ENCODE peak calls at places on chromosomes 16 and 17, in seven cellular contexts. One of them, this sample, is unnamed.

GRCh38 chr16:82832861-82833260 is 206.1 kb downstream of the CDH13 start:
- DNase-seq in tibial nerve: no peak
- DNase-seq in stomach: no peak
- DNase-seq in A549: no peak
- DNase-seq in ovary: no peak
- DNase-seq in sigmoid colon: no peak
- DNase-seq in SK-N-SH: no peak
- DNase-seq in this sample: no peak

GRCh38 chr17:1055751-1056645 is 59.1 kb downstream of the TIMM22 start:
- DNase-seq in tibial nerve: peak; percentile 54
- DNase-seq in stomach: peak; percentile 63
- DNase-seq in A549: peak; percentile 88
- DNase-seq in ovary: peak; percentile 71
- DNase-seq in sigmoid colon: peak; percentile 85
- DNase-seq in SK-N-SH: peak; percentile 90
- DNase-seq in this sample: peak; percentile 41

GRCh38 chr17:35617505-35617904 is 30.4 kb downstream of the AP2B1 start:
- DNase-seq in tibial nerve: no peak
- DNase-seq in stomach: no peak
- DNase-seq in A549: no peak
- DNase-seq in ovary: no peak
- DNase-seq in sigmoid colon: no peak
- DNase-seq in SK-N-SH: no peak
- DNase-seq in this sample: no peak

GRCh38 chr17:55720917-55721836 is 1.5 kb downstream of the TMEM100 start:
- DNase-seq in tibial nerve: no peak
- DNase-seq in stomach: no peak
- DNase-seq in A549: no peak
- DNase-seq in ovary: no peak
- DNase-seq in sigmoid colon: no peak
- DNase-seq in SK-N-SH: no peak
- DNase-seq in this sample: no peak

GRCh38 chr16:23240994-23241393 is 58.4 kb downstream of the SCNN1G start:
- DNase-seq in tibial nerve: no peak
- DNase-seq in stomach: no peak
- DNase-seq in A549: no peak
- DNase-seq in ovary: no peak
- DNase-seq in sigmoid colon: no peak
- DNase-seq in SK-N-SH: no peak
- DNase-seq in this sample: no peak

GRCh38 chr16:50635505-50636392 is 45.4 kb downstream of the SNX20 start:
- DNase-seq in tibial nerve: no peak
- DNase-seq in stomach: no peak
- DNase-seq in A549: no peak
- DNase-seq in ovary: no peak
- DNase-seq in sigmoid colon: no peak
- DNase-seq in SK-N-SH: peak; percentile 53
- DNase-seq in this sample: no peak

GRCh38 chr17:10062757-10063385 is 135.5 kb downstream of the GAS7 start:
- DNase-seq in tibial nerve: no peak
- DNase-seq in stomach: no peak
- DNase-seq in A549: no peak
- DNase-seq in ovary: no peak
- DNase-seq in sigmoid colon: peak; percentile 59
- DNase-seq in SK-N-SH: no peak
- DNase-seq in this sample: no peak

GRCh38 chr16:11447272-11447671 is 102.0 kb downstream of the RMI2 start:
- DNase-seq in tibial nerve: no peak
- DNase-seq in stomach: no peak
- DNase-seq in A549: no peak
- DNase-seq in ovary: no peak
- DNase-seq in sigmoid colon: no peak
- DNase-seq in SK-N-SH: no peak
- DNase-seq in this sample: no peak

GRCh38 chr17:48618366-48618896 is 3.3 kb upstream of the HOXB8 start:
- DNase-seq in tibial nerve: peak; percentile 83
- DNase-seq in stomach: peak; percentile 91
- DNase-seq in A549: peak; percentile 97
- DNase-seq in ovary: peak; percentile 88
- DNase-seq in sigmoid colon: peak; percentile 95
- DNase-seq in SK-N-SH: peak; percentile 98
- DNase-seq in this sample: peak; percentile 94

GRCh38 chr17:43791589-43791988 is 11.4 kb downstream of the CFAP97D1 start:
- DNase-seq in tibial nerve: no peak
- DNase-seq in stomach: no peak
- DNase-seq in A549: no peak
- DNase-seq in ovary: no peak
- DNase-seq in sigmoid colon: no peak
- DNase-seq in SK-N-SH: peak; percentile 55
- DNase-seq in this sample: no peak

GRCh38 chr16:74735162-74735452 is 34.4 kb upstream of the MLKL start:
- DNase-seq in tibial nerve: no peak
- DNase-seq in stomach: no peak
- DNase-seq in A549: no peak
- DNase-seq in ovary: no peak
- DNase-seq in sigmoid colon: no peak
- DNase-seq in SK-N-SH: no peak
- DNase-seq in this sample: no peak

GRCh38 chr17:75008373-75008772 is 4.1 kb upstream of the MRPL58 start:
- DNase-seq in tibial nerve: no peak
- DNase-seq in stomach: no peak
- DNase-seq in A549: no peak
- DNase-seq in ovary: no peak
- DNase-seq in sigmoid colon: no peak
- DNase-seq in SK-N-SH: no peak
- DNase-seq in this sample: no peak

GRCh38 chr16:5907544-5907943 is 809.9 kb upstream of the EEF2KMT start:
- DNase-seq in tibial nerve: no peak
- DNase-seq in stomach: no peak
- DNase-seq in A549: no peak
- DNase-seq in ovary: no peak
- DNase-seq in sigmoid colon: no peak
- DNase-seq in SK-N-SH: no peak
- DNase-seq in this sample: no peak

GRCh38 chr17:29237476-29238132 is 9.1 kb upstream of the CRYBA1 start:
- DNase-seq in tibial nerve: no peak
- DNase-seq in stomach: no peak
- DNase-seq in A549: no peak
- DNase-seq in ovary: no peak
- DNase-seq in sigmoid colon: no peak
- DNase-seq in SK-N-SH: no peak
- DNase-seq in this sample: no peak

GRCh38 chr17:43906951-43907424 is 348 bp downstream of the MPP2 start:
- DNase-seq in tibial nerve: no peak
- DNase-seq in stomach: no peak
- DNase-seq in A549: no peak
- DNase-seq in ovary: peak; percentile 53
- DNase-seq in sigmoid colon: peak; percentile 70
- DNase-seq in SK-N-SH: no peak
- DNase-seq in this sample: no peak

GRCh38 chr16:57548424-57548823 is 6.0 kb downstream of the ADGRG5 start:
- DNase-seq in tibial nerve: no peak
- DNase-seq in stomach: no peak
- DNase-seq in A549: no peak
- DNase-seq in ovary: no peak
- DNase-seq in sigmoid colon: no peak
- DNase-seq in SK-N-SH: no peak
- DNase-seq in this sample: no peak

GRCh38 chr16:57541754-57542435 is 548 bp upstream of the ADGRG5 start:
- DNase-seq in tibial nerve: no peak
- DNase-seq in stomach: no peak
- DNase-seq in A549: no peak
- DNase-seq in ovary: no peak
- DNase-seq in sigmoid colon: no peak
- DNase-seq in SK-N-SH: no peak
- DNase-seq in this sample: no peak

GRCh38 chr16:57540387-57540786 is 2.1 kb upstream of the ADGRG5 start:
- DNase-seq in tibial nerve: no peak
- DNase-seq in stomach: peak; percentile 14
- DNase-seq in A549: no peak
- DNase-seq in ovary: no peak
- DNase-seq in sigmoid colon: no peak
- DNase-seq in SK-N-SH: no peak
- DNase-seq in this sample: no peak

GRCh38 chr16:57540906-57541753 is 1.3 kb upstream of the ADGRG5 start:
- DNase-seq in tibial nerve: no peak
- DNase-seq in stomach: peak; percentile 25
- DNase-seq in A549: no peak
- DNase-seq in ovary: no peak
- DNase-seq in sigmoid colon: no peak
- DNase-seq in SK-N-SH: peak; percentile 10
- DNase-seq in this sample: no peak

GRCh38 chr16:57544129-57544653 is 1.7 kb downstream of the ADGRG5 start:
- DNase-seq in tibial nerve: no peak
- DNase-seq in stomach: no peak
- DNase-seq in A549: no peak
- DNase-seq in ovary: no peak
- DNase-seq in sigmoid colon: no peak
- DNase-seq in SK-N-SH: no peak
- DNase-seq in this sample: peak; percentile 57
- H3K4me1 ChIP-seq in tibial nerve: no peaks in the 10 kb centered on the region
- H3K4me1 ChIP-seq in stomach: no peaks in the 10 kb centered on the region
- H3K4me1 ChIP-seq in A549: no peaks in the 10 kb centered on the region
- H3K4me1 ChIP-seq in ovary: no peaks in the 10 kb centered on the region
- H3K4me1 ChIP-seq in sigmoid colon: no peaks in the 10 kb centered on the region
- H3K4me1 ChIP-seq in SK-N-SH: no peaks in the 10 kb centered on the region
- H3K4me1 ChIP-seq in this sample: no peaks in the 10 kb centered on the region

GRCh38 chr16:68608330-68608729 is 36.8 kb upstream of the CDH3 start:
- DNase-seq in tibial nerve: no peak
- DNase-seq in stomach: no peak
- DNase-seq in A549: no peak
- DNase-seq in ovary: no peak
- DNase-seq in sigmoid colon: no peak
- DNase-seq in SK-N-SH: no peak
- DNase-seq in this sample: no peak
- TF ChIP-seq EP300 in tibial nerve: no peak
- TF ChIP-seq EP300 in stomach: no peak
- TF ChIP-seq EP300 in A549: no peak
- TF ChIP-seq EP300 in ovary: no peak
- TF ChIP-seq EP300 in sigmoid colon: no peak
- TF ChIP-seq EP300 in SK-N-SH: no peak
- TF ChIP-seq EP300 in this sample: no peak

DNA sequence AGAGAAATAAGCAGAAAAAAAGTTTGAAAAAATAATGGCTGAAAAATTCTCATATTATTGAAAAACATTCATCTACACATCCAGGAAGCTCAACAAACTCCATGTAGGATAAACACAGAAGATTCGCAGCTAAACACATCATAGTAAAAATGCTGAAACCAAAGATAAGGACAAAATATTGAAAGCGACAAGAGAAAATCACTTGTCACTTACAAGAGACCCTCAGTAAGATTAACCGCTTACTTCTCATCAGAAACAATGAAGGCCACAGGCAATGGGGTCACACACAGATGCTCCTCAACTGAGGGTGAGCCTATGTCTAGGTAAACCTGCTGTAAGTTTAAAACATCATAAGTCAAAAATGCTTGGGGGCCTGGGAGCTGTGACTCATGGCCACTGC is 38.1 kb upstream of the METRNL start:
- DNase-seq in tibial nerve: no peak
- DNase-seq in stomach: no peak
- DNase-seq in A549: no peak
- DNase-seq in ovary: no peak
- DNase-seq in sigmoid colon: no peak
- DNase-seq in SK-N-SH: peak; percentile 26
- DNase-seq in this sample: no peak
- H3K4me1 ChIP-seq in tibial nerve: no peaks in the 10 kb centered on the region
- H3K4me1 ChIP-seq in stomach: no peaks in the 10 kb centered on the region
- H3K4me1 ChIP-seq in A549: no peaks in the 10 kb centered on the region
- H3K4me1 ChIP-seq in ovary: peaks cover 3% of the 10 kb centered on the region
- H3K4me1 ChIP-seq in sigmoid colon: no peaks in the 10 kb centered on the region
- H3K4me1 ChIP-seq in SK-N-SH: no peaks in the 10 kb centered on the region
- H3K4me1 ChIP-seq in this sample: no peaks in the 10 kb centered on the region

GRCh38 chr17:69269174-69269998 is 40.8 kb upstream of the ABCA10 start:
- DNase-seq in tibial nerve: no peak
- DNase-seq in stomach: no peak
- DNase-seq in A549: no peak
- DNase-seq in ovary: no peak
- DNase-seq in sigmoid colon: no peak
- DNase-seq in SK-N-SH: no peak
- DNase-seq in this sample: no peak

GRCh38 chr17:69267219-69267618 is 38.6 kb upstream of the ABCA10 start:
- DNase-seq in tibial nerve: no peak
- DNase-seq in stomach: no peak
- DNase-seq in A549: no peak
- DNase-seq in ovary: no peak
- DNase-seq in sigmoid colon: no peak
- DNase-seq in SK-N-SH: no peak
- DNase-seq in this sample: no peak

GRCh38 chr17:69265873-69266272 is 37.2 kb upstream of the ABCA10 start:
- DNase-seq in tibial nerve: no peak
- DNase-seq in stomach: no peak
- DNase-seq in A549: no peak
- DNase-seq in ovary: no peak
- DNase-seq in sigmoid colon: no peak
- DNase-seq in SK-N-SH: no peak
- DNase-seq in this sample: no peak

DNA sequence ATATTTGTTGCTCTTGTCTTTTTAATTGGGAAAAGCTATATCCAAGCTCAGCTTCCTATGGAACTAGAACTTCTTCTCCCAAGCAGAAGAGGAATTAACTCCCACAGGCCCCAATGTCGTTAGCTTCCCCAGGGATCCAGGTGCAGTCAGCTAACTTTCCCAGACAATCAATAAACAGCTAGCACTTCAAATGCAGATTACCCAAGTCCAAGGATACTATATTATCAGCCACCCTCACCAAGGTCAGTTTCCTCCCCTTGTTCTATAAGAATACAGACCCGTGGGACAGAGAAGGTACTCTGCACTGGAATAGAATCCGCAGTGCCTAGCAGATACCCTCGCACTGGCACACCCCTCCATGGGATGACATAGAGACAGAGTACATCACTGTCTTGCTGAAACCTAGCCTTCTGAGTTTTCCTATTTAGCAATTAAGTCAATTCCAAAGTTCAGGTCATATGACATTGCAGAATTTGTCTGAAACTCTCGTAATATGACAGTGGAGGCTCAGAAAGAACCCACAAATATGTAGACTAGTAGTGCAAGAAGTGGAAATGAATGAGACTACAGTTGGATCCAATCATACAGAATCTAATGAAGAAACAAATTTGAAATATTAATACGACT is 39.9 kb upstream of the ABCA10 start:
- DNase-seq in tibial nerve: no peak
- DNase-seq in stomach: no peak
- DNase-seq in A549: no peak
- DNase-seq in ovary: no peak
- DNase-seq in sigmoid colon: no peak
- DNase-seq in SK-N-SH: no peak
- DNase-seq in this sample: no peak
- TF ChIP-seq EP300 in tibial nerve: no peak
- TF ChIP-seq EP300 in stomach: no peak
- TF ChIP-seq EP300 in A549: no peak
- TF ChIP-seq EP300 in ovary: no peak
- TF ChIP-seq EP300 in sigmoid colon: no peak
- TF ChIP-seq EP300 in SK-N-SH: no peak
- TF ChIP-seq EP300 in this sample: no peak

GRCh38 chr16:88685156-88686061 is 898 bp downstream of the SNAI3 start:
- DNase-seq in tibial nerve: no peak
- DNase-seq in stomach: no peak
- DNase-seq in A549: peak; percentile 84
- DNase-seq in ovary: peak; percentile 28
- DNase-seq in sigmoid colon: no peak
- DNase-seq in SK-N-SH: peak; percentile 79
- DNase-seq in this sample: peak; percentile 50
- H3K4me1 ChIP-seq in tibial nerve: no peaks in the 10 kb centered on the region
- H3K4me1 ChIP-seq in stomach: peaks cover 29% of the 10 kb centered on the region
- H3K4me1 ChIP-seq in A549: peaks cover 16% of the 10 kb centered on the region
- H3K4me1 ChIP-seq in ovary: peaks cover 2% of the 10 kb centered on the region
- H3K4me1 ChIP-seq in sigmoid colon: peaks cover 17% of the 10 kb centered on the region
- H3K4me1 ChIP-seq in SK-N-SH: peaks cover 12% of the 10 kb centered on the region
- H3K4me1 ChIP-seq in this sample: peaks cover 32% of the 10 kb centered on the region

This sample was measured in transverse colon.